ENCODE peak calls at places on chromosomes 2 and 18, in eight cellular contexts. P is NCI-H510A; M is NCI-H524; C is stimulated activated CD8-positive, alpha-beta memory T cell treated with anti-CD3 and anti-CD28 coated beads, Interleukin-15, amount 100 ng/mL, for 24 hours; K is stimulated activated CD4-positive, alpha-beta T cell treated with anti-CD3 and anti-CD28 coated beads, Interleukin-2, amount 100 ng/mL, for 48 hours; O is heart right ventricle; Y is fibroblast of mammary gland; B is EL. E is an unnamed sample.

GRCh38 chr2:27154481-27154880 is 5.7 kb downstream of the TCF23 start:
- DNase-seq in M (no peak), B (no peak), P (no peak), C (no peak), Y (no peak), K (no peak), O (no peak), E (no peak)

GRCh38 chr18:11570770-11571169 is 38.6 kb upstream of the SLC35G4 start:
- DNase-seq in O (no peak), M (no peak), K (no peak), Y (peak; percentile 39), B (peak; percentile 46), C (no peak), P (no peak), E (no peak)

GRCh38 chr2:3968736-3969135 is 265.4 kb downstream of the DCDC2C start:
- DNase-seq in C (no peak), M (no peak), K (no peak), B (no peak), O (no peak), P (no peak), Y (no peak), E (no peak)

GRCh38 chr2:54657664-54658083 is 65.8 kb upstream of the EML6 start:
- DNase-seq in Y (peak; percentile 59), O (no peak), M (no peak), P (no peak), C (no peak), B (peak; percentile 38), K (peak; percentile 34), E (peak; percentile 57)

GRCh38 chr18:6729247-6730091 is at the start of gene ARHGAP28:
- DNase-seq in B (peak; percentile 92), O (peak; percentile 79), K (no peak), Y (peak; percentile 79), C (no peak), P (peak; percentile 97), M (peak; percentile 84), E (peak; percentile 54)

GRCh38 chr2:203484266-203485112 is 50.6 kb downstream of the RAPH1 start:
- DNase-seq in C (no peak), K (peak; percentile 25), O (peak; percentile 19), Y (peak; percentile 40), P (no peak), M (peak; percentile 50), B (peak; percentile 26), E (peak; percentile 35)

GRCh38 chr2:37371979-37372378 is 27.5 kb downstream of the QPCT start:
- DNase-seq in O (no peak), P (no peak), C (no peak), B (no peak), M (no peak), Y (no peak), K (no peak), E (no peak)

GRCh38 chr2:85410584-85411404 is 628 bp upstream of the CAPG start:
- DNase-seq in K (no peak), B (no peak), C (no peak), P (no peak), O (no peak), Y (peak; percentile 42), M (no peak), E (no peak)

GRCh38 chr18:22691988-22692710 is 241.0 kb upstream of the RBBP8 start:
- DNase-seq in M (no peak), K (no peak), Y (peak; percentile 95), O (no peak), C (no peak), B (peak; percentile 88), P (no peak), E (no peak)

GRCh38 chr2:62426005-62426912 is 79.7 kb downstream of the TMEM17 start:
- DNase-seq in M (no peak), P (no peak), O (no peak), K (no peak), C (no peak), B (no peak), Y (no peak), E (no peak)

GRCh38 chr2:118047273-118047898 is 33.5 kb upstream of the CCDC93 start:
- DNase-seq in B (peak; percentile 18), P (no peak), C (no peak), K (no peak), M (no peak), Y (peak; percentile 77), O (no peak), E (no peak)

E was measured in Calu3.